ENCODE peak calls at places on chromosome 7, in ten cellular contexts. F, T, Q, D, U, P, W, L, M and B are unnamed samples.

GRCh38 chr7:2281556-2281955 is 32.7 kb downstream of the SNX8 start:
- DNase-seq in P (no peak), L (no peak), D (peak; percentile 75), M (peak; percentile 47), F (no peak), Q (no peak), W (no peak), U (no peak), T (no peak), B (peak; percentile 43)

GRCh38 chr7:42940985-42941847 is 9.0 kb downstream of the MRPL32 start:
- DNase-seq in T (peak; percentile 85), M (peak; percentile 61), W (peak; percentile 83), Q (peak; percentile 68), L (peak; percentile 82), F (peak; percentile 73), P (peak; percentile 88), D (peak; percentile 82), U (peak; percentile 85), B (peak; percentile 15)

GRCh38 chr7:79298145-79298760 is 155.2 kb downstream of the MAGI2 start:
- DNase-seq in W (peak; percentile 33), M (no peak), D (peak; percentile 85), U (peak; percentile 59), F (no peak), Q (no peak), L (no peak), T (no peak), P (peak; percentile 81), B (no peak)

GRCh38 chr7:12630615-12630884 is 56.9 kb upstream of the ARL4A start:
- DNase-seq in D (no peak), L (no peak), W (no peak), P (no peak), F (no peak), T (no peak), U (no peak), M (no peak), Q (no peak), B (peak; percentile 19)

GRCh38 chr7:117157121-117157870 is 165.6 kb downstream of the WNT2 start:
- DNase-seq in P (peak; percentile 5), M (peak; percentile 51), D (peak; percentile 99), U (peak; percentile 95), T (no peak), L (peak; percentile 82), Q (no peak), W (no peak), F (no peak), B (peak; percentile 66)

GRCh38 chr7:68783671-68784070 is 814.6 kb upstream of the AUTS2 start:
- DNase-seq in T (no peak), L (no peak), P (no peak), F (no peak), Q (no peak), U (peak; percentile 31), M (no peak), W (no peak), D (no peak), B (no peak)

GRCh38 chr7:131555565-131556054 is 818 bp downstream of the PODXL start:
- DNase-seq in T (no peak), Q (no peak), M (no peak), W (no peak), L (no peak), F (no peak), P (peak; percentile 74), D (no peak), U (no peak), B (no peak)

GRCh38 chr7:151696738-151697514 is 177.2 kb upstream of the RHEB start:
- DNase-seq in T (peak; percentile 44), F (no peak), D (no peak), P (peak; percentile 96), U (no peak), L (no peak), W (peak; percentile 51), M (peak; percentile 48), Q (no peak), B (no peak)

GRCh38 chr7:149860821-149861727 is 12.7 kb upstream of the ATP6V0E2 start:
- DNase-seq in U (no peak), P (peak; percentile 24), Q (no peak), L (no peak), T (peak; percentile 49), F (no peak), W (no peak), M (no peak), D (no peak), B (no peak)

GRCh38 chr7:79137942-79138341 is 315.5 kb downstream of the MAGI2 start:
- DNase-seq in Q (no peak), W (no peak), M (no peak), L (no peak), D (peak; percentile 53), T (no peak), P (peak; percentile 10), F (no peak), U (peak; percentile 30), B (no peak)

GRCh38 chr7:23332881-23333612 is 33.9 kb downstream of the MALSU1 start:
- DNase-seq in Q (no peak), D (peak; percentile 92), P (no peak), M (peak; percentile 29), T (no peak), U (no peak), W (no peak), L (no peak), F (no peak), B (no peak)

GRCh38 chr7:111980721-111981120 is 225.5 kb downstream of the DOCK4 start:
- DNase-seq in M (no peak), T (no peak), U (no peak), F (no peak), Q (no peak), W (no peak), D (no peak), P (no peak), L (no peak), B (peak; percentile 23)

GRCh38 chr7:159070422-159071148 is 74.1 kb downstream of the VIPR2 start:
- DNase-seq in L (no peak), W (no peak), M (no peak), P (no peak), F (no peak), T (no peak), D (no peak), Q (peak; percentile 8), U (no peak), B (no peak)

GRCh38 chr7:133815677-133816210 is 311.4 kb upstream of the LRGUK start:
- DNase-seq in W (no peak), T (no peak), M (no peak), F (no peak), Q (no peak), U (peak; percentile 23), P (peak; percentile 28), L (no peak), D (no peak), B (no peak)